ENCODE peak calls at places on chromosomes 13 and 19, in eight cellular contexts. O, P, M, F, Z, I, Y and E are unnamed samples.

GRCh38 chr13:41345921-41346589 is 35.0 kb downstream of the NAA16 start:
- DNase-seq in O (no peak), P (no peak), M (no peak), F (peak; percentile 29), Z (no peak), I (no peak), Y (no peak), E (no peak)

GRCh38 chr13:43757266-43757665 is 29.5 kb downstream of the ENOX1 start:
- DNase-seq in O (no peak), P (no peak), M (no peak), F (no peak), Z (no peak), I (no peak), Y (no peak), E (no peak)

GRCh38 chr13:106762711-106763110 is 194.8 kb upstream of the ARGLU1 start:
- DNase-seq in O (no peak), P (no peak), M (no peak), F (no peak), Z (no peak), I (no peak), Y (no peak), E (no peak)

GRCh38 chr13:48160879-48161278 is 66.0 kb upstream of the MED4 start:
- DNase-seq in O (no peak), P (peak; percentile 90), M (no peak), F (no peak), Z (peak; percentile 66), I (no peak), Y (no peak), E (no peak)

GRCh38 chr13:72255908-72256307 is 388.9 kb upstream of the DACH1 start:
- DNase-seq in O (peak; percentile 66), P (no peak), M (peak; percentile 30), F (peak; percentile 28), Z (no peak), I (peak; percentile 40), Y (no peak), E (peak; percentile 64)

GRCh38 chr13:21672811-21673591 is 2.1 kb downstream of the FGF9 start:
- DNase-seq in O (peak; percentile 20), P (no peak), M (peak; percentile 31), F (peak; percentile 18), Z (no peak), I (peak; percentile 5), Y (no peak), E (no peak)

GRCh38 chr19:11191273-11191755 is 6.0 kb downstream of the KANK2 start:
- DNase-seq in O (no peak), P (peak; percentile 95), M (peak; percentile 58), F (peak; percentile 31), Z (peak; percentile 91), I (no peak), Y (peak; percentile 85), E (no peak)

GRCh38 chr13:82330499-82330898 is 1551.8 kb downstream of the SLITRK1 start:
- DNase-seq in O (no peak), P (no peak), M (no peak), F (peak; percentile 1), Z (no peak), I (no peak), Y (no peak), E (peak; percentile 16)

GRCh38 chr13:29106651-29107050 is 286.5 kb downstream of the MTUS2 start:
- DNase-seq in O (no peak), P (no peak), M (no peak), F (no peak), Z (no peak), I (no peak), Y (no peak), E (no peak)

GRCh38 chr13:38045278-38046048 is 175.9 kb upstream of the TRPC4 start:
- DNase-seq in O (peak; percentile 52), P (no peak), M (no peak), F (peak; percentile 33), Z (no peak), I (peak; percentile 3), Y (no peak), E (peak; percentile 32)

GRCh38 chr13:101569807-101570206 is 117.3 kb downstream of the ITGBL1 start:
- DNase-seq in O (no peak), P (no peak), M (no peak), F (no peak), Z (no peak), I (no peak), Y (no peak), E (no peak)

GRCh38 chr19:10412257-10412977 is 7.9 kb upstream of the PDE4A start:
- DNase-seq in O (no peak), P (no peak), M (no peak), F (no peak), Z (no peak), I (no peak), Y (no peak), E (no peak)

GRCh38 chr13:101757446-101758039 is 305.1 kb downstream of the ITGBL1 start:
- DNase-seq in O (peak; percentile 9), P (no peak), M (no peak), F (peak; percentile 5), Z (no peak), I (no peak), Y (no peak), E (peak; percentile 6)

GRCh38 chr19:5247957-5248705 is 92.5 kb downstream of the PTPRS start:
- DNase-seq in O (no peak), P (no peak), M (no peak), F (no peak), Z (no peak), I (no peak), Y (no peak), E (no peak)

GRCh38 chr13:103224804-103225203 is 158.6 kb upstream of the SLC10A2 start:
- DNase-seq in O (no peak), P (no peak), M (no peak), F (no peak), Z (no peak), I (no peak), Y (no peak), E (no peak)

GRCh38 chr13:23966221-23966690 is 69.0 kb upstream of the C1QTNF9B start:
- DNase-seq in O (no peak), P (no peak), M (no peak), F (no peak), Z (no peak), I (no peak), Y (no peak), E (no peak)

GRCh38 chr19:32824136-32824835 is 45.3 kb downstream of the SLC7A9 start:
- DNase-seq in O (peak; percentile 36), P (peak; percentile 65), M (no peak), F (no peak), Z (no peak), I (no peak), Y (no peak), E (no peak)

GRCh38 chr13:39016789-39017188 is 21.1 kb downstream of the PROSER1 start:
- DNase-seq in O (peak; percentile 68), P (no peak), M (no peak), F (peak; percentile 23), Z (no peak), I (peak; percentile 42), Y (no peak), E (no peak)

GRCh38 chr19:56159009-56159501 is 16.8 kb upstream of the GALP start:
- DNase-seq in O (no peak), P (no peak), M (no peak), F (no peak), Z (no peak), I (no peak), Y (no peak), E (no peak)

GRCh38 chr13:113122571-113123225 is at the start of gene F10:
- DNase-seq in O (peak; percentile 72), P (peak; percentile 94), M (peak; percentile 81), F (peak; percentile 94), Z (peak; percentile 78), I (no peak), Y (peak; percentile 62), E (no peak)

GRCh38 chr13:27359203-27359821 is 65.1 kb upstream of the GTF3A start:
- DNase-seq in O (peak; percentile 76), P (peak; percentile 90), M (peak; percentile 80), F (peak; percentile 72), Z (peak; percentile 70), I (peak; percentile 49), Y (peak; percentile 62), E (no peak)

GRCh38 chr13:44474122-44474910 is 100.7 kb downstream of the SERP2 start:
- DNase-seq in O (no peak), P (no peak), M (no peak), F (no peak), Z (no peak), I (no peak), Y (no peak), E (no peak)

GRCh38 chr19:2464389-2464788 is 7.6 kb upstream of the LMNB2 start:
- DNase-seq in O (no peak), P (no peak), M (no peak), F (peak; percentile 55), Z (no peak), I (no peak), Y (no peak), E (no peak)

GRCh38 chr19:41352609-41353465 is 885 bp downstream of the TGFB1 start:
- DNase-seq in O (peak; percentile 81), P (peak; percentile 94), M (peak; percentile 73), F (peak; percentile 32), Z (peak; percentile 68), I (no peak), Y (peak; percentile 74), E (no peak)

GRCh38 chr13:21676611-21677021 is 5.7 kb downstream of the FGF9 start:
- DNase-seq in O (peak; percentile 69), P (no peak), M (peak; percentile 59), F (peak; percentile 43), Z (no peak), I (peak; percentile 6), Y (no peak), E (no peak)

GRCh38 chr19:18234194-18234593 is 8.0 kb upstream of the PDE4C start:
- DNase-seq in O (no peak), P (no peak), M (no peak), F (no peak), Z (no peak), I (no peak), Y (no peak), E (no peak)
- H3K4me3 ChIP-seq in O (no peak overlapping the region), P (no peak overlapping the region), M (no peak overlapping the region), F (no peak overlapping the region), Z (no peak overlapping the region), I (no peak overlapping the region), Y (no peak overlapping the region), E (no peak overlapping the region)

GRCh38 chr19:49514151-49514550 is 1.7 kb downstream of the FCGRT start:
- DNase-seq in O (no peak), P (no peak), M (no peak), F (no peak), Z (no peak), I (no peak), Y (no peak), E (no peak)
- H3K4me3 ChIP-seq in O (peak overlapping the region; percentile 66), P (no peak overlapping the region), M (peak overlapping the region; percentile 68), F (peak overlapping the region; percentile 97), Z (peak overlapping the region; percentile 93), I (peak overlapping the region; percentile 83), Y (no peak overlapping the region), E (no peak overlapping the region)

GRCh38 chr19:35730326-35730725 is 11.9 kb downstream of the IGFLR1 start:
- DNase-seq in O (no peak), P (no peak), M (no peak), F (no peak), Z (peak; percentile 50), I (no peak), Y (no peak), E (no peak)
- H3K4me3 ChIP-seq in O (no peak overlapping the region), P (no peak overlapping the region), M (no peak overlapping the region), F (no peak overlapping the region), Z (no peak overlapping the region), I (no peak overlapping the region), Y (no peak overlapping the region), E (no peak overlapping the region)

DNA sequence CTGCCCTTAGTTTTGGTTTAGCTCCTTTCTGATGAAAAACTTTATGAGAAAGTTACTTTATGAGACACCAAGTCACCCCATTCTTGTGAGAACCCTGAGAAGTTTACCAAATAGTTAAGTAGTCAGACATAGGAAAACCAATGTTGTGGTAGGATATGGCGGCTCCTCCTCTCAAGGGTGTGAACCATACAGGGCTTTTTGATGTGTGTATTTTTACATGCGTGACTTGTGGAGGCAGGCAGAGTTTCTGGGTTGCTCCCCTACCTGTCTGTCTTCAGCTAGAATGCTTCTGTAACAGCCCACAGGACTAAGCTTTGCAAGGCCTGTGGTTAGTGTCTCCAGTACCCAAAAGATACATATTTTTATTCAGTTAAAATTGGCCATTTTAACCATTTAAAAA is 18.3 kb downstream of the UBAC2 start:
- DNase-seq in O (no peak), P (no peak), M (no peak), F (peak; percentile 60), Z (no peak), I (no peak), Y (no peak), E (no peak)
- H3K4me3 ChIP-seq in O (no peak overlapping the region), P (no peak overlapping the region), M (no peak overlapping the region), F (no peak overlapping the region), Z (peak overlapping the region; percentile 29), I (no peak overlapping the region), Y (no peak overlapping the region), E (no peak overlapping the region)